ENCODE peak calls at places on chromosomes 2 and 18, in five cellular contexts. B is CD4-positive, alpha-beta memory T cell; E is NCI-H460; X is glutamatergic neuron; L is C1 segment of cervical spinal cord. V is an unnamed sample.

GRCh38 chr2:39849982-39850526 is 71.0 kb upstream of the THUMPD2 start:
- DNase-seq in B (no peak), E (no peak), X (no peak), L (no peak), V (no peak)

GRCh38 chr2:25521665-25522387 is 151.6 kb downstream of the DTNB start:
- DNase-seq in B (peak; percentile 75), E (peak; percentile 45), X (no peak), L (no peak), V (peak; percentile 11)

GRCh38 chr18:11167778-11168177 is 18.4 kb upstream of the PIEZO2 start:
- DNase-seq in B (no peak), E (no peak), X (no peak), L (no peak), V (no peak)

GRCh38 chr2:33380001-33380609 is 96.3 kb upstream of the RASGRP3 start:
- DNase-seq in B (no peak), E (peak; percentile 7), X (no peak), L (no peak), V (no peak)

GRCh38 chr2:86704482-86704971 is 15.6 kb upstream of the RMND5A start:
- DNase-seq in B (no peak), E (peak; percentile 57), X (no peak), L (no peak), V (no peak)

GRCh38 chr2:218851286-218851685 is 8.3 kb upstream of the WNT6 start:
- DNase-seq in B (no peak), E (no peak), X (no peak), L (no peak), V (no peak)

GRCh38 chr18:40094441-40094840 is 1860.6 kb upstream of the PIK3C3 start:
- DNase-seq in B (no peak), E (no peak), X (no peak), L (no peak), V (no peak)

GRCh38 chr2:106139575-106139935 is 54.5 kb downstream of the UXS1 start:
- DNase-seq in B (no peak), E (no peak), X (no peak), L (no peak), V (no peak)

GRCh38 chr18:62387257-62387656 is 62.1 kb downstream of the TNFRSF11A start:
- DNase-seq in B (no peak), E (no peak), X (no peak), L (no peak), V (no peak)

GRCh38 chr2:40230717-40231300 is 221.1 kb downstream of the SLC8A1 start:
- DNase-seq in B (no peak), E (no peak), X (no peak), L (no peak), V (no peak)

GRCh38 chr2:62724886-62725711 is 19.6 kb downstream of the EHBP1 start:
- DNase-seq in B (no peak), E (no peak), X (peak; percentile 33), L (no peak), V (peak; percentile 15)

GRCh38 chr2:202782930-202783558 is 88.5 kb downstream of the ICA1L start:
- DNase-seq in B (no peak), E (no peak), X (no peak), L (no peak), V (no peak)

V was measured in stimulated activated naive CD8-positive, alpha-beta T cell treated with anti-CD3 and anti-CD28 coated beads, Interleukin-15, Interleukin-2, amounts not matched to agents 100 U/mL and 50 U/mL, for 24 hours.